ENCODE peak calls at places on chromosomes 11 and 22, in nine cellular contexts. F, P, R, A, T, B, M, Q and Z are unnamed samples.

GRCh38 chr11:6253196-6253595 is 6.4 kb upstream of the CCKBR start:
- DNase-seq in R (no peak), M (no peak), F (no peak), P (no peak), Q (no peak), A (no peak), B (no peak), T (no peak), Z (no peak)

GRCh38 chr22:44207173-44207980 is 26.7 kb downstream of the PARVG start:
- DNase-seq in A (no peak), R (no peak), B (no peak), T (no peak), P (no peak), Q (no peak), M (no peak), F (no peak), Z (no peak)

GRCh38 chr22:43147821-43148220 is 3.5 kb upstream of the TSPO start:
- DNase-seq in P (no peak), M (no peak), R (no peak), F (no peak), A (no peak), B (no peak), Q (no peak), T (no peak), Z (no peak)

GRCh38 chr11:43853766-43854165 is 26.9 kb upstream of the ALKBH3 start:
- DNase-seq in B (no peak), Q (no peak), A (no peak), T (no peak), P (no peak), F (no peak), M (no peak), R (no peak), Z (no peak)

GRCh38 chr11:122153746-122154145 is 37.7 kb upstream of the BLID start:
- DNase-seq in M (no peak), A (no peak), T (no peak), F (no peak), Q (no peak), P (no peak), B (no peak), R (no peak), Z (no peak)

GRCh38 chr11:76861490-76861953 is 804 bp downstream of the ACER3 start:
- DNase-seq in T (peak), B (peak), P (no peak), M (no peak), F (no peak), A (no peak), Q (no peak), R (no peak), Z (no peak)

GRCh38 chr11:85627998-85628770 is at the start of gene TMEM126B:
- DNase-seq in B (peak), T (peak), A (peak), Q (peak), P (peak), F (peak), M (peak), R (peak), Z (peak)

GRCh38 chr11:133064152-133064877 is 468.0 kb downstream of the OPCML start:
- DNase-seq in Q (no peak), F (no peak), M (peak), A (peak), T (peak), R (no peak), B (peak), P (peak), Z (no peak)

GRCh38 chr11:107370390-107370789 is 87.2 kb downstream of the CWF19L2 start:
- DNase-seq in F (no peak), M (no peak), B (no peak), R (no peak), A (no peak), P (no peak), Q (no peak), T (no peak), Z (no peak)

GRCh38 chr11:72208281-72208680 is 8.3 kb upstream of the FOLR2 start:
- DNase-seq in A (peak), Q (no peak), M (no peak), F (no peak), R (no peak), P (no peak), B (no peak), T (no peak), Z (no peak)

GRCh38 chr11:117199916-117200812 is 994 bp downstream of the TAGLN start:
- DNase-seq in B (no peak), P (no peak), T (no peak), Q (no peak), F (no peak), R (no peak), M (no peak), A (no peak), Z (no peak)

GRCh38 chr11:44561275-44561781 is 4.1 kb upstream of the CD82 start:
- DNase-seq in M (no peak), Q (no peak), P (no peak), T (peak), R (no peak), F (no peak), A (no peak), B (no peak), Z (no peak)

GRCh38 chr11:5280582-5281102 is 10.9 kb upstream of the HBE1 start:
- DNase-seq in Q (no peak), A (peak), B (peak), M (peak), T (peak), F (peak), R (peak), P (peak), Z (peak)

GRCh38 chr11:60840711-60841430 is 1.0 kb upstream of the CCDC86 start:
- DNase-seq in M (peak), R (no peak), Q (no peak), F (no peak), B (no peak), P (peak), T (no peak), A (peak), Z (no peak)

GRCh38 chr11:131827440-131827839 is 457.0 kb downstream of the NTM start:
- DNase-seq in T (no peak), P (no peak), R (no peak), B (no peak), F (no peak), Q (no peak), A (no peak), M (no peak), Z (no peak)

GRCh38 chr11:35529971-35530495 is 4.6 kb upstream of the PAMR1 start:
- DNase-seq in R (no peak), F (peak), Q (no peak), M (no peak), T (no peak), P (no peak), B (no peak), A (no peak), Z (no peak)

GRCh38 chr11:40289370-40289769 is 1170.1 kb downstream of the LRRC4C start:
- DNase-seq in T (no peak), F (no peak), A (no peak), B (no peak), P (no peak), M (no peak), Q (no peak), R (no peak), Z (no peak)

GRCh38 chr11:121456816-121457431 is 4.2 kb upstream of the SORL1-AS1 start:
- DNase-seq in M (no peak), B (no peak), Q (no peak), P (no peak), R (no peak), F (no peak), A (no peak), T (no peak), Z (no peak)

GRCh38 chr11:118896472-118896913 is 12.8 kb downstream of the CXCR5 start:
- DNase-seq in B (no peak), F (no peak), P (no peak), T (no peak), A (no peak), M (no peak), R (no peak), Q (no peak), Z (no peak)

GRCh38 chr11:58707767-58708166 is 24.0 kb downstream of the GLYAT start:
- DNase-seq in F (no peak), M (no peak), B (no peak), P (no peak), A (no peak), T (no peak), R (no peak), Q (no peak), Z (no peak)

GRCh38 chr22:45731041-45731797 is 59.6 kb downstream of the ATXN10 start:
- DNase-seq in A (no peak), Q (no peak), F (no peak), R (no peak), T (no peak), M (no peak), P (no peak), B (no peak), Z (peak)

GRCh38 chr22:44706488-44706887 is 4.5 kb downstream of the PRR5 start:
- DNase-seq in A (no peak), F (no peak), Q (no peak), T (no peak), R (no peak), B (no peak), M (no peak), P (no peak), Z (no peak)

GRCh38 chr11:74671520-74672196 is 59.6 kb downstream of the CHRDL2 start:
- DNase-seq in P (no peak), B (no peak), T (no peak), Q (no peak), F (no peak), R (no peak), M (no peak), A (no peak), Z (peak)

GRCh38 chr11:76844511-76844910 is 16.2 kb upstream of the ACER3 start:
- DNase-seq in Q (no peak), B (no peak), R (no peak), T (no peak), F (no peak), P (no peak), M (no peak), A (no peak), Z (peak)

DNA sequence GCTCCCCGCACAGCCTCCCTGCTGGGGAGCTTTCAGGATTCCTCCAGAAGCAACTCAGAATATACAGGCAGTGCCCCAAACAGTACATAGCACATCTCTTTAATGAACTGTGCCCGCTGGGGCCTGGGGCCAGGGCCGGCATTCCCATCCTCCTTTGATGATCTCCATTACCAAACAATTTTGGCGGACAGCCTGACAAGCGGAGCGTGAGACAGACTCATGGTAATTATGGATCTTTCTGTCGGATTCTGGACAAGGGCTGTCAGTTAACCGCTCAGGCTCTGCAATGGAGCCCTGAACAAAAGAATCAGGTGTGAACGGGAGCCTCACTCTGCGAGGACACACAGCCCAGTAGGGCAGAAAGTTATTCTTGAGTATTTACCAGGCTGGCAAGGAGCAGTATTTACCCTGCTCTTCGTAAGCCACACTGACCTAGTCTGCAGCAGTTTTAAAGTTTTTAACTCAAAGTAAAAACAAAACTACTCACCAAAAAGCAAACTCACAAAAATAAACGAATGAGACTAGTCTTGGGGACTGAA is 174.0 kb downstream of the TBC1D22A start:
- DNase-seq in P (no peak), F (no peak), M (no peak), B (no peak), T (no peak), R (no peak), A (no peak), Q (no peak), Z (peak)
- H3K27ac ChIP-seq in P (peak), F (no peak), M (no peak), B (peak), T (peak), R (no peak), A (no peak), Q (no peak), Z (peak)

GRCh38 chr22:37634505-37635002 is 4.9 kb upstream of the SH3BP1 start:
- DNase-seq in P (no peak), R (peak), M (no peak), B (no peak), F (no peak), T (peak), A (no peak), Q (no peak), Z (no peak)
- H3K4me3 ChIP-seq in P (no peak), R (no peak), M (peak), B (no peak), F (peak), T (no peak), A (no peak), Q (peak), Z (no peak)

DNA sequence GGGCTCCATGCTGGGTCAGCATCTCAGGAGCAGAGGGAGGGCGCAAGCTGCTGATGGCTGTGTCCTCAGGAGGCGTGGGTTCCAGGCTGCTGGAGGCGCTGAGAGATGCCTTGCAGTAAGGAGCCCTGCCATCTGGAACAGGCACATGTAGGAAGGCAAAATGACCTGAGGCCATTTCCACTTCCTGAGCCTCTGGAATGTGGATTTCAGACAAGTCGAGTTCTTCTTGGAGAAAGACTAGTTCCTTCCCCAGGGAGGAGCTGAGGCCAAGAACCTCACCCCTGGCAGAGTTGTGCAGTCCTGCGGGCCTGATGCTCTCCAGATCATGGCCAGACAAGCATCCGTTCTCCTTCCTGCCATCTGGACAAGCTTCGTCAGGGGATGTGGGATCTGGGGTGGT is 19.3 kb downstream of the HPS4 start:
- DNase-seq in Q (no peak), A (peak), T (no peak), B (no peak), F (no peak), M (no peak), P (peak), R (no peak), Z (no peak)
- H3K27ac ChIP-seq in Q (no peak), A (no peak), T (no peak), B (no peak), F (no peak), M (no peak), P (no peak), R (no peak), Z (no peak)

GRCh38 chr11:115927823-115928329 is 423.7 kb upstream of the CADM1 start:
- DNase-seq in M (no peak), T (no peak), Q (no peak), B (no peak), A (no peak), R (no peak), P (no peak), F (no peak), Z (no peak)
- H3K4me3 ChIP-seq in M (no peak), T (no peak), Q (no peak), B (no peak), A (no peak), R (no peak), P (no peak), F (no peak), Z (no peak)

GRCh38 chr22:33561149-33561807 is 359.0 kb downstream of the LARGE1 start:
- DNase-seq in Q (no peak), F (no peak), R (no peak), B (no peak), A (no peak), P (no peak), T (no peak), M (no peak), Z (peak)

GRCh38 chr22:33565580-33565995 is 354.7 kb downstream of the LARGE1 start:
- DNase-seq in A (no peak), B (no peak), T (no peak), M (no peak), F (no peak), P (no peak), R (no peak), Q (no peak), Z (no peak)

GRCh38 chr22:33564683-33565082 is 355.6 kb downstream of the LARGE1 start:
- DNase-seq in P (no peak), M (no peak), T (no peak), R (no peak), Q (no peak), B (no peak), A (no peak), F (no peak), Z (no peak)

GRCh38 chr22:33562484-33562883 is 357.8 kb downstream of the LARGE1 start:
- DNase-seq in B (no peak), Q (no peak), A (no peak), T (no peak), F (no peak), M (no peak), P (no peak), R (no peak), Z (no peak)

GRCh38 chr22:33563568-33563967 is 356.7 kb downstream of the LARGE1 start:
- DNase-seq in Q (no peak), F (no peak), R (no peak), P (no peak), B (no peak), M (no peak), T (peak), A (no peak), Z (no peak)
- H3K27ac ChIP-seq in Q (no peak), F (no peak), R (no peak), P (no peak), B (peak), M (no peak), T (no peak), A (no peak), Z (peak)

GRCh38 chr11:57649826-57650738 is at the start of gene YPEL4:
- DNase-seq in P (peak), R (peak), A (peak), M (peak), B (peak), Q (peak), T (peak), F (no peak), Z (no peak)
- H3K4me3 ChIP-seq in P (peak), R (no peak), A (peak), M (peak), B (peak), Q (peak), T (peak), F (peak), Z (peak)

GRCh38 chr11:105641433-105641832 is 31.6 kb downstream of the GRIA4 start:
- DNase-seq in T (no peak), Q (no peak), M (no peak), F (no peak), P (no peak), A (no peak), R (no peak), B (no peak), Z (no peak)
- H3K27ac ChIP-seq in T (no peak), Q (no peak), M (no peak), F (no peak), P (no peak), A (no peak), R (no peak), B (no peak), Z (no peak)

DNA sequence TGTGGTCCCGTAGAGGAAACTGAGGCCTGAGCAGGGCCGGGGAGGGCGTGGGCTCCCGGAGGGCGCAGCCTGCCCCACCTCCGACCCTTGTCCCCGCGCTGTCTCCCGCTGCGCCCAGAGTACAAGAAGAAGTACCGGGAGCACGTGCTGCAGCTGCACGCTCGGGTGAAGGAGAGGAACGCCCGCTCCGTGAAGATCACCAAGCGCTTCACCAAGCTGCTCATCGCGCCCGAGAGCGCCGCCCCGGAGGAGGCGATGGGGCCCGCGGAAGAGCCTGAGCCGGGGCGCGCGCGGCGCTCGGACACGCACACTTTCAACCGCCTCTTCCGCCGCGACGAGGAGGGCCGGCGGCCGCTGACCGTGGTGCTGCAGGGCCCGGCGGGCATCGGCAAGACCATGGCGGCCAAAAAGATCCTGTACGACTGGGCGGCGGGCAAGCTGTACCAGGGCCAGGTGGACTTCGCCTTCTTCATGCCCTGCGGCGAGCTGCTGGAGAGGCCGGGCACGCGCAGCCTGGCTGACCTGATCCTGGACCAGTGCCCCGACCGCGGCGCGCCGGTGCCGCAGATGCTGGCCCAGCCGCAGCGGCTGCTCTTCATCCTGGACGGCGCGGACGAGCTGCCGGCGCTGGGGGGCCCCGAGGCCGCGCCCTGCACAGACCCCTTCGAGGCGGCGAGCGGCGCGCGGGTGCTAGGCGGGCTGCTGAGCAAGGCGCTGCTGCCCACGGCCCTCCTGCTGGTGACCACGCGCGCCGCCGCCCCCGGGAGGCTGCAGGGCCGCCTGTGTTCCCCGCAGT is 2.0 kb downstream of the NLRP6 start:
- DNase-seq in R (peak), B (no peak), M (no peak), Q (no peak), A (no peak), F (no peak), P (peak), T (peak), Z (peak)
- H3K4me3 ChIP-seq in R (peak), B (no peak), M (no peak), Q (no peak), A (peak), F (peak), P (peak), T (peak), Z (peak)

GRCh38 chr11:100825610-100826009 is 138.5 kb downstream of the ARHGAP42 start:
- DNase-seq in F (no peak), M (no peak), T (no peak), A (no peak), R (no peak), P (no peak), B (no peak), Q (no peak), Z (no peak)

GRCh38 chr11:100824041-100824440 is 137.0 kb downstream of the ARHGAP42 start:
- DNase-seq in Q (no peak), P (no peak), A (no peak), B (no peak), T (no peak), M (no peak), F (no peak), R (no peak), Z (no peak)

GRCh38 chr11:100821198-100821597 is 134.1 kb downstream of the ARHGAP42 start:
- DNase-seq in P (no peak), A (peak), M (no peak), R (no peak), T (no peak), Q (no peak), F (no peak), B (no peak), Z (no peak)

GRCh38 chr11:100827934-100828661 is 141.0 kb downstream of the ARHGAP42 start:
- DNase-seq in P (no peak), R (no peak), T (no peak), Q (no peak), B (peak), A (no peak), M (no peak), F (no peak), Z (no peak)

GRCh38 chr11:100823360-100823759 is 136.3 kb downstream of the ARHGAP42 start:
- DNase-seq in P (no peak), T (no peak), R (no peak), B (no peak), M (no peak), A (no peak), F (no peak), Q (no peak), Z (no peak)
- H3K27ac ChIP-seq in P (no peak), T (no peak), R (no peak), B (no peak), M (no peak), A (no peak), F (no peak), Q (no peak), Z (no peak)